ENCODE peak calls at places on chromosomes 11 and 22, in six cellular contexts. T, U, C, V, F and P are unnamed samples.

GRCh38 chr11:3893311-3893710 is 37.8 kb downstream of the STIM1 start:
- DNase-seq in T (no peak), U (no peak), C (no peak), V (no peak), F (no peak), P (no peak)

GRCh38 chr22:19598054-19598855 is 74.0 kb upstream of the CLDN5 start:
- DNase-seq in T (no peak), U (no peak), C (no peak), V (no peak), F (no peak), P (no peak)

GRCh38 chr11:128399186-128399585 is 188.2 kb downstream of the ETS1 start:
- DNase-seq in T (no peak), U (no peak), C (no peak), V (no peak), F (no peak), P (no peak)

GRCh38 chr11:121533556-121534050 is 80.8 kb upstream of the SORL1-AS1 start:
- DNase-seq in T (no peak), U (no peak), C (no peak), V (peak; percentile 2), F (no peak), P (peak; percentile 5)

GRCh38 chr11:61697093-61697492 is 16.9 kb downstream of the DAGLA start:
- DNase-seq in T (no peak), U (no peak), C (no peak), V (no peak), F (no peak), P (peak; percentile 81)

GRCh38 chr11:85076535-85077330 is 550.4 kb downstream of the DLG2 start:
- DNase-seq in T (no peak), U (no peak), C (no peak), V (no peak), F (peak; percentile 68), P (peak; percentile 69)

GRCh38 chr22:20267441-20268288 is 453 bp downstream of the RTN4R start:
- DNase-seq in T (no peak), U (peak; percentile 23), C (peak; percentile 7), V (no peak), F (no peak), P (no peak)

GRCh38 chr22:30649430-30650007 is 13.9 kb downstream of the SLC35E4 start:
- DNase-seq in T (peak; percentile 77), U (peak; percentile 87), C (peak; percentile 60), V (peak; percentile 43), F (no peak), P (peak; percentile 94)

GRCh38 chr11:72750556-72751292 is 1.5 kb downstream of the ARAP1 start:
- DNase-seq in T (no peak), U (no peak), C (no peak), V (no peak), F (no peak), P (no peak)

GRCh38 chr11:62677709-62678108 is 1.2 kb downstream of the UBXN1 start:
- DNase-seq in T (no peak), U (no peak), C (no peak), V (no peak), F (no peak), P (no peak)

GRCh38 chr22:47132428-47132825 is 370.0 kb downstream of the TBC1D22A start:
- DNase-seq in T (no peak), U (no peak), C (no peak), V (no peak), F (no peak), P (no peak)

GRCh38 chr11:68939583-68940555 is 36.2 kb downstream of the IGHMBP2 start:
- DNase-seq in T (no peak), U (no peak), C (no peak), V (no peak), F (no peak), P (no peak)

GRCh38 chr22:39317084-39317755 is 2.2 kb downstream of the RPL3 start:
- DNase-seq in T (no peak), U (peak; percentile 41), C (peak; percentile 59), V (no peak), F (no peak), P (peak; percentile 36)

GRCh38 chr11:3341298-3341697 is 37.6 kb downstream of the ZNF195 start:
- DNase-seq in T (peak; percentile 25), U (peak; percentile 76), C (peak; percentile 78), V (peak; percentile 34), F (peak; percentile 38), P (no peak)

GRCh38 chr11:64614927-64615326 is 23.9 kb downstream of the SLC22A12 start:
- DNase-seq in T (no peak), U (no peak), C (no peak), V (no peak), F (no peak), P (no peak)

GRCh38 chr22:23675502-23676415 is 15.1 kb upstream of the RGL4 start:
- DNase-seq in T (no peak), U (no peak), C (no peak), V (no peak), F (no peak), P (no peak)

GRCh38 chr22:46575915-46576555 is 38.6 kb upstream of the CELSR1 start:
- DNase-seq in T (no peak), U (no peak), C (peak; percentile 82), V (no peak), F (no peak), P (no peak)

GRCh38 chr11:64725601-64726139 is 2.7 kb upstream of the NRXN2 start:
- DNase-seq in T (no peak), U (no peak), C (no peak), V (no peak), F (no peak), P (no peak)

GRCh38 chr22:17120281-17120680 is 879 bp downstream of the TMEM121B start:
- DNase-seq in T (peak; percentile 54), U (peak; percentile 67), C (peak; percentile 54), V (no peak), F (no peak), P (peak; percentile 87)

GRCh38 chr11:61826930-61827572 is 1.0 kb upstream of the FADS2 start:
- DNase-seq in T (peak; percentile 31), U (no peak), C (peak; percentile 42), V (no peak), F (no peak), P (no peak)

GRCh38 chr11:88103337-88104206 is 71.7 kb downstream of the RAB38 start:
- DNase-seq in T (peak; percentile 4), U (peak; percentile 16), C (peak; percentile 92), V (no peak), F (peak; percentile 1), P (peak; percentile 20)